ENCODE peak calls at places on chromosomes 12 and 14, in nine cellular contexts. One of them, this sample, is unnamed.
A peak's percentile ranks its signal among the peaks of the same experiment; 100 is the strongest.

GRCh38 chr14:99511421-99512109 is 30.4 kb downstream of the CCNK start:
- DNase-seq in foreskin keratinocyte: no peak
- DNase-seq in HL-60: no peak
- DNase-seq in HepG2: no peak
- DNase-seq in astrocyte of the cerebellum: no peak
- DNase-seq in Calu3: no peak
- DNase-seq in mammary epithelial cell: no peak
- DNase-seq in WERI-Rb-1: no peak
- DNase-seq in A549: no peak
- DNase-seq in this sample: no peak

GRCh38 chr12:20800160-20800559 is 10.3 kb upstream of the SLCO1B3 start:
- DNase-seq in mammary epithelial cell: no peak
- DNase-seq in HL-60: no peak
- DNase-seq in foreskin keratinocyte: no peak
- DNase-seq in astrocyte of the cerebellum: no peak
- DNase-seq in HepG2: no peak
- DNase-seq in Calu3: no peak
- DNase-seq in A549: no peak
- DNase-seq in WERI-Rb-1: no peak
- DNase-seq in this sample: no peak

GRCh38 chr12:67645571-67645970 is 3.0 kb upstream of the DYRK2 start:
- DNase-seq in foreskin keratinocyte: peak; percentile 52
- DNase-seq in A549: no peak
- DNase-seq in HL-60: no peak
- DNase-seq in astrocyte of the cerebellum: no peak
- DNase-seq in Calu3: no peak
- DNase-seq in mammary epithelial cell: peak; percentile 26
- DNase-seq in HepG2: no peak
- DNase-seq in WERI-Rb-1: no peak
- DNase-seq in this sample: peak; percentile 62

GRCh38 chr14:81859071-81859470 is 325.4 kb upstream of the SEL1L start:
- DNase-seq in HepG2: no peak
- DNase-seq in astrocyte of the cerebellum: no peak
- DNase-seq in WERI-Rb-1: no peak
- DNase-seq in HL-60: no peak
- DNase-seq in A549: no peak
- DNase-seq in foreskin keratinocyte: no peak
- DNase-seq in Calu3: no peak
- DNase-seq in mammary epithelial cell: no peak
- DNase-seq in this sample: no peak

GRCh38 chr12:31406345-31406744 is 80.4 kb upstream of the SINHCAF start:
- DNase-seq in mammary epithelial cell: no peak
- DNase-seq in foreskin keratinocyte: no peak
- DNase-seq in Calu3: no peak
- DNase-seq in WERI-Rb-1: no peak
- DNase-seq in HepG2: no peak
- DNase-seq in A549: no peak
- DNase-seq in HL-60: no peak
- DNase-seq in astrocyte of the cerebellum: no peak
- DNase-seq in this sample: no peak

GRCh38 chr12:91326043-91327027 is 143.7 kb upstream of the DCN start:
- DNase-seq in A549: peak; percentile 33
- DNase-seq in foreskin keratinocyte: peak; percentile 16
- DNase-seq in HL-60: no peak
- DNase-seq in WERI-Rb-1: peak; percentile 34
- DNase-seq in mammary epithelial cell: peak; percentile 26
- DNase-seq in astrocyte of the cerebellum: peak; percentile 56
- DNase-seq in Calu3: peak; percentile 70
- DNase-seq in HepG2: peak; percentile 34
- DNase-seq in this sample: peak; percentile 72

GRCh38 chr12:66829660-66830325 is 150.9 kb upstream of the GRIP1 start:
- DNase-seq in A549: no peak
- DNase-seq in astrocyte of the cerebellum: no peak
- DNase-seq in WERI-Rb-1: no peak
- DNase-seq in mammary epithelial cell: peak; percentile 73
- DNase-seq in HL-60: no peak
- DNase-seq in Calu3: no peak
- DNase-seq in HepG2: no peak
- DNase-seq in foreskin keratinocyte: peak; percentile 84
- DNase-seq in this sample: no peak

GRCh38 chr12:132886529-132887477 is 602 bp downstream of the CHFR start:
- DNase-seq in Calu3: peak; percentile 27
- DNase-seq in mammary epithelial cell: peak; percentile 6
- DNase-seq in A549: peak; percentile 52
- DNase-seq in WERI-Rb-1: no peak
- DNase-seq in foreskin keratinocyte: no peak
- DNase-seq in HepG2: peak; percentile 6
- DNase-seq in astrocyte of the cerebellum: no peak
- DNase-seq in HL-60: no peak
- DNase-seq in this sample: no peak

GRCh38 chr12:70806827-70807226 is 113.7 kb downstream of the PTPRR start:
- DNase-seq in A549: no peak
- DNase-seq in Calu3: no peak
- DNase-seq in foreskin keratinocyte: no peak
- DNase-seq in mammary epithelial cell: no peak
- DNase-seq in astrocyte of the cerebellum: no peak
- DNase-seq in HepG2: no peak
- DNase-seq in WERI-Rb-1: no peak
- DNase-seq in HL-60: no peak
- DNase-seq in this sample: no peak

GRCh38 chr14:92649934-92650545 is 98.4 kb downstream of the LGMN start:
- DNase-seq in mammary epithelial cell: peak; percentile 23
- DNase-seq in astrocyte of the cerebellum: peak; percentile 84
- DNase-seq in A549: no peak
- DNase-seq in foreskin keratinocyte: no peak
- DNase-seq in Calu3: no peak
- DNase-seq in WERI-Rb-1: no peak
- DNase-seq in HL-60: peak; percentile 95
- DNase-seq in HepG2: no peak
- DNase-seq in this sample: peak; percentile 96

GRCh38 chr12:57169046-57169795 is 21.8 kb upstream of the LRP1-AS start:
- DNase-seq in HepG2: no peak
- DNase-seq in HL-60: no peak
- DNase-seq in astrocyte of the cerebellum: no peak
- DNase-seq in WERI-Rb-1: no peak
- DNase-seq in Calu3: no peak
- DNase-seq in foreskin keratinocyte: no peak
- DNase-seq in A549: no peak
- DNase-seq in mammary epithelial cell: no peak
- DNase-seq in this sample: no peak

GRCh38 chr12:57171668-57172067 is 24.2 kb upstream of the LRP1-AS start:
- DNase-seq in A549: no peak
- DNase-seq in astrocyte of the cerebellum: no peak
- DNase-seq in WERI-Rb-1: no peak
- DNase-seq in HepG2: no peak
- DNase-seq in HL-60: no peak
- DNase-seq in mammary epithelial cell: no peak
- DNase-seq in Calu3: no peak
- DNase-seq in foreskin keratinocyte: peak; percentile 44
- DNase-seq in this sample: peak; percentile 23

GRCh38 chr12:57169969-57170368 is 22.6 kb upstream of the LRP1-AS start:
- DNase-seq in HepG2: no peak
- DNase-seq in HL-60: no peak
- DNase-seq in mammary epithelial cell: no peak
- DNase-seq in Calu3: no peak
- DNase-seq in WERI-Rb-1: no peak
- DNase-seq in foreskin keratinocyte: no peak
- DNase-seq in astrocyte of the cerebellum: no peak
- DNase-seq in A549: no peak
- DNase-seq in this sample: no peak

GRCh38 chr12:57173089-57173488 is 25.7 kb upstream of the LRP1-AS start:
- DNase-seq in HepG2: peak; percentile 51
- DNase-seq in Calu3: peak; percentile 45
- DNase-seq in mammary epithelial cell: no peak
- DNase-seq in A549: peak; percentile 47
- DNase-seq in astrocyte of the cerebellum: no peak
- DNase-seq in WERI-Rb-1: peak; percentile 69
- DNase-seq in foreskin keratinocyte: no peak
- DNase-seq in HL-60: no peak
- DNase-seq in this sample: no peak

DNA sequence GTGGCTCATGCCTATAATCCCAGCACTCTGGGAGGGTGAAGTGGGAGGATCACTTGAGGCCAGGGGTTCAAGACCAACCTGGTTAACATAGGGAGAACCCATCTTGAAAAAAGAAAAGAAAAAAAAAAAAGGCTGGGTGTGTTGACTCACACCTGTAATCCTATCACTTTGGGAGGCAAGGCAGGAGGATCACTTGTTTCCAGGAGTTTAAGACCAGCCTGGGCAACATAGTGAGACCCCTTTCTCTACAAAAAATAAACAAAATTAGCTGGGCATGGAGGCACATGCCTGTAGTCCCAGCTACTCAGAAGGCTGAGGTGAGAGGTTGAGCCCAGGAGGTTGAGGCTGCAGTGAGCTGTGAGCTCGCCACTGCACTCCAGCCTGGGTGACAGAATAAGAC is 23.0 kb upstream of the LRP1-AS start:
- DNase-seq in astrocyte of the cerebellum: no peak
- DNase-seq in HL-60: no peak
- DNase-seq in WERI-Rb-1: no peak
- DNase-seq in Calu3: no peak
- DNase-seq in A549: no peak
- DNase-seq in mammary epithelial cell: no peak
- DNase-seq in HepG2: no peak
- DNase-seq in foreskin keratinocyte: no peak
- DNase-seq in this sample: no peak
- TF ChIP-seq CTCF in astrocyte of the cerebellum: no peak
- TF ChIP-seq CTCF in HL-60: no peak
- TF ChIP-seq CTCF in WERI-Rb-1: no peak
- TF ChIP-seq CTCF in Calu3: no peak
- TF ChIP-seq CTCF in A549: no peak
- TF ChIP-seq CTCF in mammary epithelial cell: no peak
- TF ChIP-seq CTCF in HepG2: no peak
- TF ChIP-seq CTCF in foreskin keratinocyte: no peak
- TF ChIP-seq CTCF in this sample: no peak

DNA sequence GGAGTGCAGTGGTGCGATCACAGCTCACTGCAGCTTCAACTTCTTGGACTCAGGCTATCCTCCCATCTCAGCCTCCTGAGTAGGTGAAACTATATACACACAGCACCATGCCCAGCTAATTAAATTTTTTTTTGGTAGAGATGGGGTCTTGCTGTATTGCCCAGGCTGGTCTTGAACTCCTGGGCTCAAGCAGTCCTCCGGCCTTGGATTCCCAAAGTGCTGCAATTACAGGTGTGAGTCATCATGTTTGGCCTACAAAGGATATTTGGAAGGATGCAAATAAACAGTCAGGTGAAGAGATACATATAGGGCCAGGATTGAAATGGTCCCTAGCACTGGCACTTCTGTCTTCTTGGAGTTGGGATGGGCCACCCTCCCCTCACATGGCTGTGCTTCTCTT is 23.9 kb downstream of the RCOR1 start:
- DNase-seq in HepG2: no peak
- DNase-seq in foreskin keratinocyte: no peak
- DNase-seq in Calu3: no peak
- DNase-seq in HL-60: no peak
- DNase-seq in WERI-Rb-1: no peak
- DNase-seq in A549: peak; percentile 11
- DNase-seq in mammary epithelial cell: no peak
- DNase-seq in astrocyte of the cerebellum: no peak
- DNase-seq in this sample: peak; percentile 39
- TF ChIP-seq CTCF in HepG2: no peak
- TF ChIP-seq CTCF in foreskin keratinocyte: no peak
- TF ChIP-seq CTCF in Calu3: no peak
- TF ChIP-seq CTCF in HL-60: no peak
- TF ChIP-seq CTCF in WERI-Rb-1: no peak
- TF ChIP-seq CTCF in A549: no peak
- TF ChIP-seq CTCF in mammary epithelial cell: no peak
- TF ChIP-seq CTCF in astrocyte of the cerebellum: no peak
- TF ChIP-seq CTCF in this sample: no peak

DNA sequence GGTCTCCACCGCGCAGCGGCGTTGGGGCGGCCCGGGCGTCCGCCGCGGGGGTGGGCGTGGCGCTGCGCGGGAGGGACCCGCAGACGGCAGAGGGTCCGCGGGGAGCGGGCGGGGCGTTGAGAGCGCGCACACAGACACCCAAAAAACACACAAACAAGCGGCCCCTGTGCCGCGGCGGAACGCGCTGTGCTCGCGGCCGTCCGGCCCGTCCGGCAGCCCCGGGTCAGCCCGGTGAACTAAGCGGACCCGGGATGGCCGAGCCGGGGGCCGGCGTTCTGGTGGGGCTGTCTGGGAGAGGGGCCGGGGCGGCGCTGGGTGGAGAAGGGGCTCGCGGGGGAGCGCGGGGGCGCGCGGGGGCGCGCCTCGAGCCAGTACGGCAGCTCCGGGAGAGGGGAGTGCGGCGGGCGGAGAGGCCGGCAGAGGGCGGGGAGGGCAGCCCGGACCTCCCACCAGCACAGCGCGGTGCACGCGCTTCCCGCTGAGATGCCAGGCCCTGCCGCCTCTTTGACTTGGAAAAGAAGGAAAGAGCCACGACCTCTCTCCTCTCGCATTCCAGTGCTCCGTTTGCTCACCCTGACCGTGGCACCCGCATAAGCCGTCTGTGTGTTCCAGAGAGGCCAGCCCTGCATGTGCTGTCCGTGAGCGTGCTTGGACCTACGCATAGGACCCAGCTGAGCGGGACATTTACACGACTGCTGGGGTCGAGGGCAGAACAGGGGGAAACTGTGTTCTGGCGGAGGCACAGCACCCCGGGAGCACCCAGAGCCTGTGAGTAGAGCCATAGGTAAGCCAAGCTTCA is 10.3 kb downstream of the SLC6A12 start:
- DNase-seq in foreskin keratinocyte: no peak
- DNase-seq in HL-60: no peak
- DNase-seq in astrocyte of the cerebellum: no peak
- DNase-seq in mammary epithelial cell: no peak
- DNase-seq in HepG2: no peak
- DNase-seq in A549: peak; percentile 26
- DNase-seq in Calu3: no peak
- DNase-seq in WERI-Rb-1: peak; percentile 43
- DNase-seq in this sample: no peak
- TF ChIP-seq CTCF in foreskin keratinocyte: no peak
- TF ChIP-seq CTCF in HL-60: no peak
- TF ChIP-seq CTCF in astrocyte of the cerebellum: no peak
- TF ChIP-seq CTCF in mammary epithelial cell: no peak
- TF ChIP-seq CTCF in HepG2: no peak
- TF ChIP-seq CTCF in A549: peak; percentile 17
- TF ChIP-seq CTCF in Calu3: no peak
- TF ChIP-seq CTCF in WERI-Rb-1: peak; percentile 18
- TF ChIP-seq CTCF in this sample: no peak

DNA sequence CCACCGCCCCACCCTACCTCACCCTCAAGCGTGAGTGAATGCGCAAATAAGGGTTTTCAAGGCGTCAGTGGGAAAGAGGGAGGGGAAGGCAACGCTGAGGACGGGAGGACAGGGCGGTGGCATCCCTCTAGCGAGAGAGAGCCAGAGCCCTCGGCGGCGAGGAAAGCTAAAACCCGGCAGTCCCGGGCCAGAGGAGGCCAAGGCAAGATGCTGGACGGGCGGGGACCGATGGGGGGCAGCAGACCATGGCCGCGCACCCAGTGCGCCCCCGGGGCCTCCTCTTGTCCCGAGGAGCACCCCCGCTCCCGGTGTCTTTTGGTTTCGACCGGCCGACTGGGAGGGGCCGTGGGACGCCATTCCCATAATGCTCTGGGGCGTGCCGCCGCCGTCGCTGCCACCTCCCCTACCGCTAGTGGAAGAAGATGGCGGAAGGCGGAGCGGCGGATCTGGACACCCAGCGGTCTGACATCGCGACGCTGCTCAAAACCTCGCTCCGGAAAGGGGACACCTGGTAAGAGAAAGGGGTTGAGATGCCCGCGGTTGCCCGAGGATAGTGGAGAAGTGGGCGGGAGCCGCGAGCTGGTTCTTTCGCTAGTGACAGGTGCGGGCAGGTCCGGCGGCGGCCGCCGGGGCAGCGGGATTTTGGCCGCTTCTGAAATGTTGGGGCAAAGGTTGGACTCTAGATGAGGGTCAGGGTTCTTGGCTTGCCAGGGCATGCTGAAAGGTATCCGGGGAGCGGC is at the start of gene USP15:
- DNase-seq in foreskin keratinocyte: peak; percentile 92
- DNase-seq in HL-60: peak; percentile 86
- DNase-seq in Calu3: peak; percentile 99
- DNase-seq in astrocyte of the cerebellum: peak; percentile 95
- DNase-seq in WERI-Rb-1: peak; percentile 98
- DNase-seq in HepG2: peak; percentile 90
- DNase-seq in mammary epithelial cell: peak; percentile 96
- DNase-seq in A549: peak; percentile 99
- DNase-seq in this sample: peak; percentile 95
- TF ChIP-seq CTCF in foreskin keratinocyte: peak; percentile 98
- TF ChIP-seq CTCF in HL-60: peak; percentile 38
- TF ChIP-seq CTCF in Calu3: peak; percentile 76
- TF ChIP-seq CTCF in astrocyte of the cerebellum: peak; percentile 73
- TF ChIP-seq CTCF in WERI-Rb-1: peak; percentile 84
- TF ChIP-seq CTCF in HepG2: peak; percentile 97
- TF ChIP-seq CTCF in mammary epithelial cell: peak; percentile 50
- TF ChIP-seq CTCF in A549: peak; percentile 70
- TF ChIP-seq CTCF in this sample: peak; percentile 57